ENCODE peak calls at places on chromosomes 2 and 18, in four cellular contexts. One of them, this sample, is unnamed. For H3K4me1 and H3K9me3, the result is how much of the 10 kb centered on the place peaks cover.

GRCh38 chr2:181685150-181685688 is 4.9 kb upstream of the NEUROD1 start:
- DNase-seq in stomach: no peak
- DNase-seq in A549: no peak
- DNase-seq in H1: peak
- DNase-seq in this sample: no peak

GRCh38 chr18:62802523-62802922 is 87.2 kb downstream of the PHLPP1 start:
- DNase-seq in stomach: no peak
- DNase-seq in A549: no peak
- DNase-seq in H1: no peak
- DNase-seq in this sample: no peak

GRCh38 chr2:173676647-173677046 is 288.5 kb downstream of the SP3 start:
- DNase-seq in H1: no peak
- DNase-seq in stomach: no peak
- DNase-seq in A549: no peak
- DNase-seq in this sample: no peak

GRCh38 chr2:186590538-186591441 is 934 bp downstream of the ITGAV start:
- DNase-seq in A549: peak
- DNase-seq in H1: no peak
- DNase-seq in stomach: no peak
- DNase-seq in this sample: peak

GRCh38 chr2:108855194-108855593 is 68.6 kb downstream of the CCDC138 start:
- DNase-seq in A549: peak
- DNase-seq in H1: no peak
- DNase-seq in stomach: no peak
- DNase-seq in this sample: no peak

GRCh38 chr2:235744161-235744560 is 250.3 kb downstream of the AGAP1 start:
- DNase-seq in H1: no peak
- DNase-seq in A549: no peak
- DNase-seq in stomach: no peak
- DNase-seq in this sample: no peak

GRCh38 chr2:205405752-205406151 is 276.5 kb upstream of the NRP2 start:
- DNase-seq in A549: no peak
- DNase-seq in stomach: no peak
- DNase-seq in H1: no peak
- DNase-seq in this sample: peak

GRCh38 chr2:179963626-179964025 is 43.5 kb downstream of the CWC22 start:
- DNase-seq in H1: no peak
- DNase-seq in stomach: no peak
- DNase-seq in A549: no peak
- DNase-seq in this sample: no peak

GRCh38 chr2:27854224-27854623 is 36.0 kb downstream of the RBKS start:
- DNase-seq in H1: no peak
- DNase-seq in stomach: peak
- DNase-seq in A549: no peak
- DNase-seq in this sample: no peak

GRCh38 chr18:56124186-56124585 is 514.2 kb downstream of the TXNL1 start:
- DNase-seq in stomach: no peak
- DNase-seq in A549: no peak
- DNase-seq in H1: no peak
- DNase-seq in this sample: no peak

GRCh38 chr18:12057419-12058039 is 36.1 kb upstream of the ANKRD62 start:
- DNase-seq in stomach: no peak
- DNase-seq in H1: no peak
- DNase-seq in A549: no peak
- DNase-seq in this sample: no peak

DNA sequence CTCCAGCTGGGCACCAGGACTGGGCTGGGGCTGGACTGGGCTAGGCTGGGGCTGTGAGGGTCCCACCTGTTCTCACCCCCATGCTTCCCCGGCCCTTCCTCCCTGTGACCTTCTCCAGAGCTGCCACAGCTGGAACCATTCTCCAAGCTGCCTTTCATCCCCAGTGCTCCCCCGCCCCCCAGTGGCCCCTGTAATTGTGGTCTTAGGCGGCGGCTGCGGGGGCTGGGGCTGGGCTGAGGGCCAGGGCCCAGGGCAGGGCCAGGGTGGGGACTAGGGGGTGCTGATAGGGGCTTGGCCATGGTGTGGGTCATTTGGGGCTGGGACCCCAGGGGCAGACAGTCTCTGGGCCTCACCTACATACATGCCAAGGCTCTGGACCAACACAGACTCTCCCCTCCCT is 2.8 kb upstream of the WNT10A start:
- DNase-seq in stomach: no peak
- DNase-seq in A549: no peak
- DNase-seq in H1: no peak
- DNase-seq in this sample: peak
- H3K27ac ChIP-seq in stomach: no peak
- H3K27ac ChIP-seq in A549: no peak
- H3K27ac ChIP-seq in H1: no peak
- H3K27ac ChIP-seq in this sample: peak

GRCh38 chr2:194004590-194005206 is 1652.3 kb upstream of the SLC39A10 start:
- DNase-seq in H1: no peak
- DNase-seq in A549: no peak
- DNase-seq in stomach: no peak
- DNase-seq in this sample: no peak
- H3K4me1 ChIP-seq in H1: under half
- H3K4me1 ChIP-seq in A549: under half
- H3K4me1 ChIP-seq in stomach: under half
- H3K4me1 ChIP-seq in this sample: under half

GRCh38 chr2:157106950-157107349 is 150.6 kb upstream of the GALNT5 start:
- DNase-seq in A549: no peak
- DNase-seq in stomach: no peak
- DNase-seq in H1: no peak
- DNase-seq in this sample: no peak

GRCh38 chr2:157105372-157105771 is 152.1 kb upstream of the GALNT5 start:
- DNase-seq in stomach: no peak
- DNase-seq in A549: no peak
- DNase-seq in H1: no peak
- DNase-seq in this sample: no peak

GRCh38 chr2:157107877-157108276 is 149.6 kb upstream of the GALNT5 start:
- DNase-seq in stomach: no peak
- DNase-seq in A549: peak
- DNase-seq in H1: no peak
- DNase-seq in this sample: peak

DNA sequence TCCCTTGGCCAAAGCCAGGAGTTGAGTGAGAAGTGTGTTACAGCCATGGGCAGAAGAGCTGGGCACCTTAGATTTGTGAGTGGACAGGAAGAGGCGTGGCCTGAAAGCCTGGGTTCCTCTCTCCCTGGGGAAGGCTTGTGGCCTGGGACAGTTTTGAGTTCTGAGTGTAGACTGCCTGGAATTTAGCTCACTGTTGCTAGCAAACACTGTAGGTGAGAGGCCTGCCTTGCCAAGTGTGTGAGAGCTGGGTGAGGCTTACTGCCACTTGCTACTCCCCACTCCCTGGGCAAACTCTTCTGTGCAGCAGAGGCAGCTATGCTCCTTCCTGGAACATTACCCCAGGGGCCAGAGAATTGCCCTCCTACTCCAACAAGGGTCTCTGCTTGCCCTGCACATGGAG is 150.0 kb upstream of the GALNT5 start:
- DNase-seq in stomach: no peak
- DNase-seq in A549: no peak
- DNase-seq in H1: no peak
- DNase-seq in this sample: peak
- H3K9me3 ChIP-seq in stomach: under half
- H3K9me3 ChIP-seq in A549: under half
- H3K9me3 ChIP-seq in H1: under half
- H3K9me3 ChIP-seq in this sample: under half

GRCh38 chr18:24538421-24539264 is 78.2 kb downstream of the HRH4 start:
- DNase-seq in A549: no peak
- DNase-seq in stomach: no peak
- DNase-seq in H1: no peak
- DNase-seq in this sample: no peak
- H3K27ac ChIP-seq in A549: no peak
- H3K27ac ChIP-seq in stomach: no peak
- H3K27ac ChIP-seq in H1: no peak
- H3K27ac ChIP-seq in this sample: no peak

GRCh38 chr2:10056439-10056838 is 13.1 kb downstream of the KLF11 start:
- DNase-seq in stomach: no peak
- DNase-seq in A549: no peak
- DNase-seq in H1: no peak
- DNase-seq in this sample: no peak

GRCh38 chr2:10053351-10053750 is 10.0 kb downstream of the KLF11 start:
- DNase-seq in H1: no peak
- DNase-seq in stomach: peak
- DNase-seq in A549: no peak
- DNase-seq in this sample: no peak

GRCh38 chr2:10052216-10052615 is 8.9 kb downstream of the KLF11 start:
- DNase-seq in stomach: no peak
- DNase-seq in H1: no peak
- DNase-seq in A549: no peak
- DNase-seq in this sample: no peak

GRCh38 chr2:10054976-10055375 is 11.6 kb downstream of the KLF11 start:
- DNase-seq in stomach: no peak
- DNase-seq in H1: no peak
- DNase-seq in A549: no peak
- DNase-seq in this sample: no peak

GRCh38 chr2:10054424-10054823 is 11.1 kb downstream of the KLF11 start:
- DNase-seq in H1: no peak
- DNase-seq in A549: no peak
- DNase-seq in stomach: no peak
- DNase-seq in this sample: no peak
- H3K4me1 ChIP-seq in H1: under half
- H3K4me1 ChIP-seq in A549: under half
- H3K4me1 ChIP-seq in stomach: half or more
- H3K4me1 ChIP-seq in this sample: under half

GRCh38 chr2:12199661-12200258 is 453.3 kb downstream of the LPIN1 start:
- DNase-seq in stomach: no peak
- DNase-seq in A549: no peak
- DNase-seq in H1: no peak
- DNase-seq in this sample: no peak
- H3K9me3 ChIP-seq in stomach: under half
- H3K9me3 ChIP-seq in A549: under half
- H3K9me3 ChIP-seq in H1: under half
- H3K9me3 ChIP-seq in this sample: under half

DNA sequence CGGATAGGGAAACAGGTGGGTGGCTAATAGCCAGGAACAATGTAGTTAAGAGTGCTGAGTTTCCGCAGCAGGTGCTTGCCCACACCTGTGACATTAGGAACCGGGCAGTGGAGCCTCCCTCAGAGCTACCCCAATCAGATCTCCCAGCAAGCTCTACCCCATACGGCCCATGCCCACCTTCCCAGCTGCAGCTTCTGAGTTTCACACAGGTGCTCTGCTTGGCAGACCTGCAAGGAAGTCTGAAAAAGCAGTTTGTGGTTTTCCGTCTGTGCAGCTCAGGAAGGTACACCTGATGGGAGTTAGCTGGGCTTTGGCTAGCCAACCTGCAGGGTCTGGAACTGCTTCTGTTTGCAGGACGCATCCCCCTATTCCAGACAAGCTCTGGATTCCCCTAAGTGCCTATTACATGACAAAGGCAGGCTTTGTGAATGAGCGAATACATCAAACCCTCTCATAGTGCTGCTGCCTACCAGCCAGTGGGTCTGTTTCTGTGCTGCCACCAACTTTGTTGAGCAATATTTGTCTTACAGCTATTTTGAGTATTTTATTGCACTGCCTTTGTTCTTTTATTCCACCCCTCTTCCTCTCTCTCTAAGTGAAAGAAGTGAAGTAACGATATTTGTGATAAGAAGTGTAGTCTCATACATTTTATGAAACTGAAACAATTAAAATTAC is 24.7 kb upstream of the CEP68 start:
- DNase-seq in H1: peak
- DNase-seq in A549: no peak
- DNase-seq in stomach: peak
- DNase-seq in this sample: no peak
- H3K27ac ChIP-seq in H1: no peak
- H3K27ac ChIP-seq in A549: no peak
- H3K27ac ChIP-seq in stomach: no peak
- H3K27ac ChIP-seq in this sample: no peak

GRCh38 chr18:58315739-58316215 is 271.8 kb downstream of the NEDD4L start:
- DNase-seq in stomach: no peak
- DNase-seq in H1: no peak
- DNase-seq in A549: no peak
- DNase-seq in this sample: no peak
- H3K4me1 ChIP-seq in stomach: under half
- H3K4me1 ChIP-seq in H1: under half
- H3K4me1 ChIP-seq in A549: under half
- H3K4me1 ChIP-seq in this sample: under half

GRCh38 chr2:117704818-117705217 is 109.7 kb upstream of the DDX18 start:
- DNase-seq in H1: no peak
- DNase-seq in stomach: no peak
- DNase-seq in A549: no peak
- DNase-seq in this sample: no peak

GRCh38 chr2:117698287-117698686 is 116.2 kb upstream of the DDX18 start:
- DNase-seq in stomach: no peak
- DNase-seq in A549: no peak
- DNase-seq in H1: no peak
- DNase-seq in this sample: no peak

GRCh38 chr2:117698819-117699218 is 115.7 kb upstream of the DDX18 start:
- DNase-seq in A549: no peak
- DNase-seq in H1: no peak
- DNase-seq in stomach: no peak
- DNase-seq in this sample: no peak

GRCh38 chr2:117703868-117704267 is 110.6 kb upstream of the DDX18 start:
- DNase-seq in A549: no peak
- DNase-seq in H1: no peak
- DNase-seq in stomach: no peak
- DNase-seq in this sample: no peak

GRCh38 chr2:117702098-117702497 is 112.4 kb upstream of the DDX18 start:
- DNase-seq in A549: no peak
- DNase-seq in stomach: no peak
- DNase-seq in H1: no peak
- DNase-seq in this sample: no peak
- H3K9me3 ChIP-seq in A549: under half
- H3K9me3 ChIP-seq in stomach: under half
- H3K9me3 ChIP-seq in H1: under half
- H3K9me3 ChIP-seq in this sample: under half

GRCh38 chr2:130882111-130882510 is 45.4 kb downstream of the ARHGEF4 start:
- DNase-seq in H1: peak
- DNase-seq in stomach: no peak
- DNase-seq in A549: no peak
- DNase-seq in this sample: no peak
- H3K27ac ChIP-seq in H1: no peak
- H3K27ac ChIP-seq in stomach: no peak
- H3K27ac ChIP-seq in A549: no peak
- H3K27ac ChIP-seq in this sample: no peak

This sample was measured in SJCRH30.